ENCODE peak calls at places on chromosomes 2 and 18, in five cellular contexts. One of them, this sample, is unnamed.

GRCh38 chr18:54671291-54671881 is 80.3 kb downstream of the DYNAP start:
- DNase-seq in pulmonary artery endothelial cell: no peak
- DNase-seq in HFF-Myc: no peak
- DNase-seq in hippocampal formation: peak
- DNase-seq in NCI-H1417: peak
- DNase-seq in this sample: peak

GRCh38 chr18:74532511-74533025 is 1.7 kb upstream of the CNDP1 start:
- DNase-seq in pulmonary artery endothelial cell: no peak
- DNase-seq in HFF-Myc: no peak
- DNase-seq in hippocampal formation: no peak
- DNase-seq in NCI-H1417: no peak
- DNase-seq in this sample: no peak

GRCh38 chr2:28082131-28082530 is 191.6 kb downstream of the BABAM2 start:
- DNase-seq in pulmonary artery endothelial cell: no peak
- DNase-seq in HFF-Myc: no peak
- DNase-seq in hippocampal formation: no peak
- DNase-seq in NCI-H1417: no peak
- DNase-seq in this sample: no peak

GRCh38 chr2:107072150-107072940 is 186.4 kb upstream of the ST6GAL2 start:
- DNase-seq in pulmonary artery endothelial cell: no peak
- DNase-seq in HFF-Myc: no peak
- DNase-seq in hippocampal formation: no peak
- DNase-seq in NCI-H1417: no peak
- DNase-seq in this sample: no peak

GRCh38 chr2:68800517-68800916 is 65.9 kb downstream of the ARHGAP25 start:
- DNase-seq in pulmonary artery endothelial cell: no peak
- DNase-seq in HFF-Myc: no peak
- DNase-seq in hippocampal formation: no peak
- DNase-seq in NCI-H1417: no peak
- DNase-seq in this sample: no peak

GRCh38 chr2:237184192-237184922 is 98.7 kb downstream of the COPS8 start:
- DNase-seq in pulmonary artery endothelial cell: no peak
- DNase-seq in HFF-Myc: peak
- DNase-seq in hippocampal formation: no peak
- DNase-seq in NCI-H1417: no peak
- DNase-seq in this sample: no peak

GRCh38 chr2:109365131-109365530 is 236.1 kb downstream of the SH3RF3 start:
- DNase-seq in pulmonary artery endothelial cell: no peak
- DNase-seq in HFF-Myc: no peak
- DNase-seq in hippocampal formation: no peak
- DNase-seq in NCI-H1417: no peak
- DNase-seq in this sample: no peak

GRCh38 chr2:66305714-66306113 is 129.2 kb upstream of the MEIS1 start:
- DNase-seq in pulmonary artery endothelial cell: no peak
- DNase-seq in HFF-Myc: no peak
- DNase-seq in hippocampal formation: peak
- DNase-seq in NCI-H1417: peak
- DNase-seq in this sample: peak

GRCh38 chr2:67289921-67290371 is 107.2 kb upstream of the ETAA1 start:
- DNase-seq in pulmonary artery endothelial cell: no peak
- DNase-seq in HFF-Myc: peak
- DNase-seq in hippocampal formation: no peak
- DNase-seq in NCI-H1417: no peak
- DNase-seq in this sample: no peak

GRCh38 chr2:41836944-41837343 is 210.9 kb upstream of the PKDCC start:
- DNase-seq in pulmonary artery endothelial cell: peak
- DNase-seq in HFF-Myc: peak
- DNase-seq in hippocampal formation: no peak
- DNase-seq in NCI-H1417: no peak
- DNase-seq in this sample: no peak